ENCODE peak calls at places on chromosomes 7 and 10, in eight cellular contexts. I is HAP-1, J is lower lobe of right lung, R is PC-9, Z is aorta, Q is mesendoderm, T is BJ, S is bronchial epithelial cell. X is an unnamed sample. For H3K36me3, the result is how much of the 10 kb centered on the place peaks cover.

GRCh38 chr7:121097577-121097976 is 109.1 kb downstream of the CPED1 start:
- DNase-seq in I (no peak), J (no peak), R (no peak), Z (no peak), Q (no peak), T (no peak), S (no peak), X (no peak)

GRCh38 chr7:137664846-137665245 is 181.9 kb downstream of the DGKI start:
- DNase-seq in I (no peak), J (no peak), R (no peak), Z (no peak), Q (peak), T (no peak), S (no peak), X (no peak)

GRCh38 chr7:21749318-21749717 is 196.4 kb downstream of the CDCA7L start:
- DNase-seq in I (no peak), J (no peak), R (no peak), Z (no peak), Q (no peak), T (no peak), S (no peak), X (no peak)

GRCh38 chr10:48255722-48256121 is 18.8 kb downstream of the FRMPD2 start:
- DNase-seq in I (no peak), J (no peak), R (no peak), Z (no peak), Q (no peak), T (no peak), S (no peak), X (no peak)

GRCh38 chr10:1123198-1123597 is 67.0 kb downstream of the WDR37 start:
- DNase-seq in I (no peak), J (no peak), R (no peak), Z (no peak), Q (no peak), T (no peak), S (no peak), X (no peak)

GRCh38 chr10:103224133-103224532 is 21.6 kb upstream of the RPEL1 start:
- DNase-seq in I (no peak), J (no peak), R (no peak), Z (no peak), Q (peak), T (no peak), S (no peak), X (no peak)

GRCh38 chr7:66920256-66920655 is 769 bp upstream of the TMEM248 start:
- DNase-seq in I (no peak), J (no peak), R (no peak), Z (no peak), Q (no peak), T (no peak), S (no peak), X (no peak)

GRCh38 chr7:45921699-45922519 is 837 bp upstream of the IGFBP3 start:
- DNase-seq in I (no peak), J (peak), R (no peak), Z (peak), Q (peak), T (no peak), S (peak), X (no peak)

GRCh38 chr10:89481662-89482061 is 53.7 kb downstream of the SLC16A12 start:
- DNase-seq in I (no peak), J (no peak), R (peak), Z (no peak), Q (no peak), T (peak), S (peak), X (peak)

GRCh38 chr7:51705701-51706100 is 389.1 kb upstream of the COBL start:
- DNase-seq in I (no peak), J (no peak), R (no peak), Z (no peak), Q (no peak), T (no peak), S (no peak), X (no peak)

GRCh38 chr10:71739368-71739900 is 19.9 kb upstream of the C10orf105 start:
- DNase-seq in I (no peak), J (no peak), R (no peak), Z (no peak), Q (no peak), T (no peak), S (no peak), X (no peak)

GRCh38 chr7:41696323-41696916 is 6.5 kb downstream of the INHBA start:
- DNase-seq in I (peak), J (peak), R (peak), Z (peak), Q (peak), T (peak), S (peak), X (peak)

GRCh38 chr10:35827783-35828182 is 185.7 kb upstream of the FZD8 start:
- DNase-seq in I (no peak), J (no peak), R (no peak), Z (no peak), Q (no peak), T (no peak), S (no peak), X (no peak)

GRCh38 chr7:32670105-32670504 is 174.8 kb downstream of the AVL9 start:
- DNase-seq in I (no peak), J (no peak), R (peak), Z (no peak), Q (peak), T (no peak), S (peak), X (peak)

GRCh38 chr7:124765401-124766352 is at the start of gene GPR37:
- DNase-seq in I (peak), J (peak), R (peak), Z (peak), Q (peak), T (no peak), S (peak), X (no peak)

GRCh38 chr10:44356139-44357115 is 28.5 kb downstream of the CXCL12 start:
- DNase-seq in I (no peak), J (no peak), R (no peak), Z (no peak), Q (no peak), T (no peak), S (peak), X (no peak)

GRCh38 chr10:122051609-122052385 is 62.8 kb downstream of the TACC2 start:
- DNase-seq in I (no peak), J (peak), R (peak), Z (peak), Q (peak), T (peak), S (peak), X (peak)

GRCh38 chr10:85362401-85362800 is 1004.2 kb downstream of the GRID1 start:
- DNase-seq in I (no peak), J (no peak), R (no peak), Z (no peak), Q (no peak), T (no peak), S (no peak), X (no peak)

GRCh38 chr10:104208730-104209129 is 23.4 kb downstream of the CFAP43 start:
- DNase-seq in I (no peak), J (no peak), R (no peak), Z (no peak), Q (no peak), T (no peak), S (no peak), X (no peak)

GRCh38 chr10:94963901-94964300 is 25.4 kb downstream of the CYP2C9 start:
- DNase-seq in I (peak), J (no peak), R (no peak), Z (no peak), Q (peak), T (no peak), S (peak), X (peak)

GRCh38 chr10:19745672-19746071 is 70.6 kb upstream of the PLXDC2 start:
- DNase-seq in I (no peak), J (no peak), R (no peak), Z (no peak), Q (no peak), T (no peak), S (no peak), X (no peak)

DNA sequence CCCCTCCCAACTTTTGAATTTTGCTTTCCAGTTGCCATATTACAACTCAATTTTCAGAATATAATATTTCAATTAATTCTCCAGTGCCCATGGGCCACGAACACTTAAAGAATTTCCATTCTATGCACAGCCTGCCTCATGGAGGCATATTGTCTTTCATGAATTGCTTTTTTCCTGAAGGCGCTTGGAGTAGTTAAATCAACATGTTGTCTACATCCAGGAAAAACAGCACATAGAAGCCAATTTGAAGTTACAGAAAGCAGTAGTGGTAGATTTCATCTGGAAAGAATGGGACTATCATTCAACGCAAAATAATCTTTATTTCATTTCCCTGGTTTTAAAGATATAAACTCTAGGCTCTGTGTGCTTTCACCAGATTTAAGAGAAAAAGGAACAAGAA is 106.0 kb downstream of the NRP1 start:
- DNase-seq in I (no peak), J (no peak), R (no peak), Z (no peak), Q (no peak), T (no peak), S (no peak), X (no peak)
- H3K36me3 ChIP-seq in I (under half), J (under half), R (under half), Z (under half), Q (under half), T (under half), S (under half), X (under half)

GRCh38 chr10:5788969-5789368 is 24.3 kb downstream of the GDI2 start:
- DNase-seq in I (no peak), J (no peak), R (no peak), Z (no peak), Q (no peak), T (no peak), S (no peak), X (no peak)

GRCh38 chr10:5782174-5782573 is 31.1 kb downstream of the GDI2 start:
- DNase-seq in I (no peak), J (no peak), R (no peak), Z (no peak), Q (no peak), T (no peak), S (no peak), X (no peak)

GRCh38 chr10:5779753-5780152 is 33.5 kb downstream of the GDI2 start:
- DNase-seq in I (no peak), J (no peak), R (no peak), Z (no peak), Q (peak), T (no peak), S (no peak), X (no peak)

GRCh38 chr10:5783300-5783699 is 29.9 kb downstream of the GDI2 start:
- DNase-seq in I (no peak), J (no peak), R (no peak), Z (no peak), Q (no peak), T (no peak), S (no peak), X (no peak)
- H3K36me3 ChIP-seq in I (half or more), J (half or more), R (under half), Z (under half), Q (under half), T (under half), S (under half), X (under half)

DNA sequence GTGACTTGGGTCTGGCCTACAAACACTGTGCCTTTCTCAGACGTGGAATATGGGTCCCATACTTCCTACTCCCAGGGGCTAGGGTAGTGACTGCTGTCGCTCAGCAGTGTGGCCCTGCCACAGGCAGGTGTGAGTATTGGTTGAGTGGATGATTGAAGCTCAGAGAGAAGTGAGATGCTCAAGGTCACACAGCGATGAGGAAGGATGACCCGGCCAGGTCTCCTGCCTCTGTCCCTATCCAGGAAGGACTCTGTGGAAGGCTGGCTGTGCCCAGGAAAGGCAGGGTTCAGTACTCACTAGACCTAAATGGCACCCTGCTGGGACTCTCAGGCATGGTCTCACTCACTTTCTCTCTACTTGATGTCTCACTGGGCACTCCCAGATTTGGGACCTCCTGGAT is 2.8 kb downstream of the PRF1 start:
- DNase-seq in I (no peak), J (no peak), R (no peak), Z (no peak), Q (no peak), T (no peak), S (no peak), X (no peak)
- H3K36me3 ChIP-seq in I (under half), J (under half), R (under half), Z (under half), Q (under half), T (under half), S (under half), X (under half)

GRCh38 chr7:74718336-74718735 is 55.5 kb upstream of the NCF1 start:
- DNase-seq in I (no peak), J (no peak), R (no peak), Z (no peak), Q (no peak), T (no peak), S (peak), X (no peak)
- H3K36me3 ChIP-seq in I (half or more), J (half or more), R (half or more), Z (under half), Q (under half), T (under half), S (under half), X (under half)

GRCh38 chr7:18647602-18648001 is 152.1 kb downstream of the HDAC9 start:
- DNase-seq in I (no peak), J (no peak), R (no peak), Z (no peak), Q (no peak), T (no peak), S (no peak), X (no peak)
- H3K36me3 ChIP-seq in I (half or more), J (under half), R (under half), Z (under half), Q (under half), T (under half), S (under half), X (under half)

DNA sequence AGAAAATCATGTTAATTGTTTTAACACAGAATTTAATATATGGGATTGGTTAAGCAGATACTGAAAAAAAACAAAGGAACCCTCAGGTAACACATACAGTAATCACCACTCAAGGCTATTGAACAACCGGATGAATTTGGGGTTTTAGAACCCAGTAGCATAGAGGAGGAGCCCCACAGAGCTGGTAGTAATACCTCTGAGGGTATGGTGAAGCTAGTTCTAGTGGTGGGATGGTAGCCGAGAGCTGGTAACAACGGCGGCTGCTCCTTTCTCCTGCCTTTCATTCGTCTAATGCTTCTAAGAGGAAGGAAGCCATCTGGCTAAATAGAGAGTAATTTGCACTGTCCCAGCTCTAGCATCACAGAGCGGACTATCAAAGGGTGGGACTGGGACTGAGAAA is 52.2 kb downstream of the WAC start:
- DNase-seq in I (no peak), J (no peak), R (no peak), Z (no peak), Q (no peak), T (no peak), S (no peak), X (no peak)
- H3K36me3 ChIP-seq in I (half or more), J (half or more), R (under half), Z (under half), Q (under half), T (under half), S (under half), X (under half)

DNA sequence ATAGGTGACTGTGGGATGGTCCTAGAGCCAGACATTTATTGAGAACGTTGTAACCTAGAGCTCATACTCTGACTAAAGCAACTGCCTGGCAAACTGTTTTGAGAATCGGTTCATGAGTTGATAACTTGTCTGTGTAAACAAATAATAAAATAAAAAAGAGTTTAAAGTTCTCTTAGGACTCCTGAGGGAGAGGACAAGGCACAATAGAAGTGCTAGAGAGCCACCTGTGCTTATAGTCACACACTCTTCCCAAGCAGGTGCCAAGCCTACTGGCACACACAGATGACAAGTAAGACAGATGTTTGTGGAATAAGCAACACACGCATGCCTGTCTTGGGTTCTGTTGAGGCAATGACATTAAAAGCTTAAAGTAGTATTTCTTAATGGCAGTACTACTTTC is 7.9 kb downstream of the EDRF1 start:
- DNase-seq in I (no peak), J (no peak), R (no peak), Z (no peak), Q (no peak), T (no peak), S (no peak), X (no peak)
- H3K36me3 ChIP-seq in I (half or more), J (half or more), R (under half), Z (under half), Q (under half), T (under half), S (under half), X (under half)

GRCh38 chr7:73572767-73573186 is 5.6 kb downstream of the TBL2 start:
- DNase-seq in I (no peak), J (peak), R (no peak), Z (peak), Q (no peak), T (no peak), S (no peak), X (no peak)

GRCh38 chr7:73570521-73570920 is 7.9 kb downstream of the TBL2 start:
- DNase-seq in I (no peak), J (peak), R (no peak), Z (peak), Q (no peak), T (no peak), S (no peak), X (no peak)

GRCh38 chr7:73569042-73569608 is 9.3 kb downstream of the TBL2 start:
- DNase-seq in I (no peak), J (no peak), R (no peak), Z (no peak), Q (no peak), T (no peak), S (no peak), X (no peak)

GRCh38 chr7:73573276-73573675 is 5.1 kb downstream of the TBL2 start:
- DNase-seq in I (no peak), J (peak), R (no peak), Z (peak), Q (no peak), T (no peak), S (no peak), X (no peak)

DNA sequence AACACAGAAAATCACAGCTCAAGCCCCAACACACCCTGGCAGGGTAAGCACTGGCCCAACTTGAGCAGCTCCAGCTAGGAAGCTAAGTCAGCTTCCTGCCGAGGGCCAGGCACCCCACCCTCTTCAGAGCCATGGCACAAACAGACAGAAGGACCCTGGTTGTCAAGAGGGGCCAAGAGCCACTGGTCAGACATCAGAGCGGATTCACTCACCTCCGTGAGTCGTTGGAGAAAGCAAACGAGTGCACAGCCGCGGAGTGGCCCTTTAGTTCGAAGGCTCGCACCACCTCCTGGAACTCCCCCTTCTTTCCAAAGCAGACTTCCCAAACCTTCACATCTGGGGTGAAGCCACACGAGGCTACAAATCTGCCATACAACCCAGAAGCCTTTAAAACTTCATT is 7.4 kb downstream of the TBL2 start:
- DNase-seq in I (no peak), J (peak), R (no peak), Z (peak), Q (no peak), T (no peak), S (no peak), X (no peak)
- H3K36me3 ChIP-seq in I (half or more), J (half or more), R (under half), Z (under half), Q (under half), T (under half), S (under half), X (under half)